ENCODE peak calls at places on chromosomes 7 and 10, in five cellular contexts. U, X, T, N and E are unnamed samples.

GRCh38 chr10:124943301-124944092 is 1.6 kb downstream of the ZRANB1 start:
- DNase-seq in T (no peak), U (peak), X (no peak), N (no peak), E (no peak)

GRCh38 chr7:1368682-1369571 is 90.3 kb downstream of the MICALL2 start:
- DNase-seq in T (no peak), X (peak), U (peak), N (no peak), E (no peak)

GRCh38 chr10:133532871-133533270 is 5.7 kb downstream of the CYP2E1 start:
- DNase-seq in N (no peak), X (no peak), T (no peak), U (no peak), E (no peak)

GRCh38 chr7:39951156-39951942 is 1.3 kb downstream of the CDK13 start:
- DNase-seq in N (peak), T (peak), U (peak), X (peak), E (peak)

GRCh38 chr10:124076334-124076733 is 17.1 kb downstream of the CHST15 start:
- DNase-seq in X (no peak), U (no peak), T (no peak), N (no peak), E (no peak)

GRCh38 chr7:30969604-30969970 is 5.8 kb downstream of the GHRHR start:
- DNase-seq in X (no peak), T (no peak), N (no peak), U (no peak), E (no peak)

GRCh38 chr7:148503900-148504487 is 86.6 kb upstream of the C7orf33 start:
- DNase-seq in T (no peak), X (peak), U (peak), N (peak), E (no peak)

GRCh38 chr7:29408841-29409243 is 154.8 kb upstream of the PRR15 start:
- DNase-seq in U (peak), N (peak), T (peak), X (peak), E (peak)

GRCh38 chr10:97518601-97519043 is 19.9 kb downstream of the UBTD1 start:
- DNase-seq in X (no peak), T (no peak), N (no peak), U (no peak), E (no peak)

GRCh38 chr10:124799196-124799595 is 2.4 kb upstream of the ABRAXAS2 start:
- DNase-seq in N (no peak), T (no peak), X (no peak), U (no peak), E (no peak)

GRCh38 chr10:77104459-77104980 is 533.1 kb downstream of the KCNMA1 start:
- DNase-seq in X (no peak), U (no peak), T (peak), N (peak), E (no peak)

GRCh38 chr10:94212876-94213595 is 149.7 kb downstream of the NOC3L start:
- DNase-seq in U (peak), N (peak), T (peak), X (no peak), E (no peak)

GRCh38 chr7:131284702-131285419 is 42.8 kb upstream of the MKLN1 start:
- DNase-seq in N (peak), U (no peak), X (no peak), T (no peak), E (no peak)

GRCh38 chr10:22624289-22624738 is 90.1 kb downstream of the PIP4K2A start:
- DNase-seq in N (no peak), U (peak), T (no peak), X (no peak), E (no peak)

GRCh38 chr10:86254526-86255174 is 111.9 kb downstream of the GRID1 start:
- DNase-seq in X (no peak), T (no peak), U (peak), N (no peak), E (peak)

GRCh38 chr7:116173051-116174028 is 37.0 kb upstream of the TES start:
- DNase-seq in X (peak), T (no peak), U (peak), N (peak), E (no peak)

GRCh38 chr7:158362912-158363905 is 224.4 kb downstream of the PTPRN2 start:
- DNase-seq in U (no peak), X (peak), N (no peak), T (no peak), E (peak)

GRCh38 chr10:125048101-125048864 is 106.4 kb downstream of the ZRANB1 start:
- DNase-seq in N (peak), U (peak), T (peak), X (peak), E (peak)

GRCh38 chr10:21519981-21520436 is 5.5 kb downstream of the SKIDA1 start:
- DNase-seq in U (peak), X (no peak), N (no peak), T (no peak), E (no peak)

GRCh38 chr10:88515235-88515634 is 67.9 kb downstream of the RNLS start:
- DNase-seq in X (no peak), N (no peak), U (no peak), T (no peak), E (no peak)

GRCh38 chr10:33161550-33162247 is 172.8 kb downstream of the NRP1 start:
- DNase-seq in U (no peak), T (no peak), X (no peak), N (no peak), E (no peak)

GRCh38 chr7:137151056-137151731 is 192.3 kb downstream of the PTN start:
- DNase-seq in X (no peak), N (no peak), T (no peak), U (no peak), E (no peak)

GRCh38 chr7:127881564-127881963 is 149.7 kb downstream of the LRRC4 start:
- DNase-seq in X (no peak), U (no peak), N (no peak), T (no peak), E (no peak)

GRCh38 chr10:59388577-59388976 is 26.2 kb upstream of the FAM13C start:
- DNase-seq in T (no peak), X (no peak), N (no peak), U (no peak), E (no peak)

GRCh38 chr10:100859204-100859763 is 53.5 kb upstream of the SLF2 start:
- DNase-seq in N (no peak), T (no peak), X (no peak), U (no peak), E (no peak)

GRCh38 chr10:62076872-62077271 is 175.4 kb downstream of the ARID5B start:
- DNase-seq in N (no peak), X (no peak), T (no peak), U (peak), E (no peak)

GRCh38 chr7:6256709-6257535 is 15.5 kb downstream of the CYTH3 start:
- DNase-seq in X (no peak), N (peak), U (no peak), T (peak), E (no peak)

GRCh38 chr10:104498345-104498955 is 142.6 kb upstream of the SORCS3 start:
- DNase-seq in X (no peak), U (no peak), N (no peak), T (no peak), E (no peak)

GRCh38 chr10:58781873-58782488 is 269.3 kb downstream of the BICC1 start:
- DNase-seq in X (peak), U (peak), T (no peak), N (peak), E (no peak)

GRCh38 chr10:66943590-66943989 is 17.8 kb downstream of the LRRTM3 start:
- DNase-seq in X (no peak), T (no peak), U (no peak), N (no peak), E (no peak)

GRCh38 chr10:103038570-103038969 is 120.5 kb downstream of the CNNM2 start:
- DNase-seq in T (no peak), N (no peak), U (no peak), X (no peak), E (no peak)

GRCh38 chr10:111360260-111360925 is 283.6 kb downstream of the ADRA2A start:
- DNase-seq in X (no peak), N (no peak), U (peak), T (peak), E (peak)

GRCh38 chr7:5699467-5699866 is 82.0 kb downstream of the RNF216 start:
- DNase-seq in T (no peak), U (no peak), N (no peak), X (no peak), E (no peak)

GRCh38 chr10:30813872-30814471 is 184.4 kb upstream of the LYZL2 start:
- DNase-seq in N (no peak), T (no peak), U (no peak), X (no peak), E (no peak)

GRCh38 chr10:30816144-30816811 is 186.7 kb upstream of the LYZL2 start:
- DNase-seq in X (no peak), T (no peak), U (no peak), N (no peak), E (no peak)

GRCh38 chr10:30812018-30812851 is 182.7 kb upstream of the LYZL2 start:
- DNase-seq in X (no peak), U (no peak), T (peak), N (peak), E (no peak)

GRCh38 chr10:30810416-30810815 is 180.9 kb upstream of the LYZL2 start:
- DNase-seq in N (no peak), T (no peak), X (no peak), U (no peak), E (no peak)

DNA sequence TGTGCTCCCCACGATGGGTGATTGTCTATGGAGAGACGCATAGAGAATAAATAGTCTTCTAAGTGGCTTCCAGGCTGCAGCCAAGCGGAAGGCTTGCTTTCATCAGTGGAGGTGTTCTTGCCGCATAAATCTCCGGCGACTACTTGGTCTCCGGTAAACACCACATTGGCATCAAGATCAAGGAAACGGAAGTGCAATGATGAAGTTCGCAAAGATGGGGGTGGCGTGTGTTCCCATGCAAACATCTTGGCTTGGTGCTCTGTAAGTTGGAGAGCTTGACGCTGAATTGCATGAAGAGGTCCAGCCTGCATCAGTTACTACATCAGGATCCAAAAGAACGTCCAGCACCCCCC is 182.1 kb upstream of the LYZL2 start:
- DNase-seq in U (no peak), T (no peak), X (no peak), N (no peak), E (no peak)
- TF ChIP-seq EP300 in U (no peak), T (peak), X (no peak), N (no peak), E (no peak)

GRCh38 chr10:26290236-26290635 is 73.7 kb downstream of the GAD2 start:
- DNase-seq in N (no peak), U (no peak), X (no peak), T (no peak), E (no peak)

GRCh38 chr10:26296351-26296750 is 79.8 kb downstream of the GAD2 start:
- DNase-seq in N (no peak), U (peak), X (no peak), T (no peak), E (no peak)

GRCh38 chr10:26292058-26292457 is 75.5 kb downstream of the GAD2 start:
- DNase-seq in X (no peak), T (no peak), N (no peak), U (no peak), E (no peak)
- TF ChIP-seq EP300 in X (no peak), T (no peak), N (no peak), U (no peak), E (no peak)

GRCh38 chr10:114937962-114938817 is at the start of gene TRUB1:
- DNase-seq in X (peak), U (peak), N (peak), T (peak), E (peak)
- TF ChIP-seq EP300 in X (no peak), U (no peak), N (peak), T (no peak), E (no peak)

DNA sequence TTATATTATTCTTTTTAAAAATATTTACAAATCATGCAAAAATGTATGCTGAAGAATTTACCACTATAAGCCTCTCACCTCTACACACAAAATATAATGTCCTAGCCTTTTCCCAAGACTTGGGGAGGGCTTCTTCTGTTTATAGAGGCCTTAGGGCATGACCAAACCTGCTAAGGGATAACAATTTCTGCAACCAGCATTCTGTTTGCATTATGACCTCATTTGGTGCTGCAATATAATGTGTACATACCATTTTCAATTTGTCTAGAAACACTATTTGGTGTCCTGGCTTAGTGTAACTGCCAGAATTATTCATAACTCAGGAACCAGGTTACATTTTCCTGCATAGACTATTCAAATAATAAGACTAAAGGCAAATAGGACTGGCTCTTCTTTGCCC is 446.6 kb upstream of the SORCS1 start:
- DNase-seq in U (no peak), N (no peak), X (no peak), T (no peak), E (no peak)
- TF ChIP-seq EP300 in U (no peak), N (no peak), X (no peak), T (no peak), E (no peak)

DNA sequence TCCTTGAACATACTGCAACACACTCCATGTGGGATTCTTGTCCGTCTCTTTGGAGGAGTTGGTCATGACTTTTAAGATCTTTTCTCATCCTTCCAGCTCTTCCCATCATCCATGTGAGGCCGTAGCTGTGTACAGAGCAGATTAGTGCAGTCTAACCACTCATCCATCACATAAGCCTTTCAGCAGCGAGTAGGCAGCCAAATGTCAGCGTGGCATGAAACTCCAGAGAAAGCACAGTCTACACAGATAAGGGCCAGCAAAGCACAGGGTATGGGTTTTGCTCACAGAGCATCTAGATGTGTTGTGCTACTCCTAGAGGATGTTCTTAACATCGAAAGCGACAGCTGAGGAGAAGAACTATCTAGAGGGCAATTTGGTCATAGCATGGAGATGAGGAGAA is 28.1 kb upstream of the NPVF start:
- DNase-seq in T (no peak), X (no peak), N (no peak), U (no peak), E (no peak)
- TF ChIP-seq EP300 in T (no peak), X (no peak), N (no peak), U (no peak), E (no peak)